ENCODE peak calls at places on chromosome X, in five cellular contexts. J, P, C, T and X are unnamed samples.

GRCh38 chrX:130829526-130830515 is 73.2 kb downstream of the ENOX2 start:
- DNase-seq in J (no peak), P (no peak), C (no peak), T (no peak), X (peak)

GRCh38 chrX:122943918-122944317 is 240.2 kb upstream of the GRIA3 start:
- DNase-seq in J (peak), P (no peak), C (no peak), T (no peak), X (no peak)

GRCh38 chrX:155048997-155049619 is 21.8 kb downstream of the CMC4 start:
- DNase-seq in J (peak), P (peak), C (peak), T (peak), X (peak)

GRCh38 chrX:26254436-26254835 is 38.5 kb downstream of the MAGEB5 start:
- DNase-seq in J (no peak), P (no peak), C (no peak), T (no peak), X (no peak)

GRCh38 chrX:150547511-150548115 is 20.8 kb upstream of the MTM1 start:
- DNase-seq in J (peak), P (peak), C (no peak), T (peak), X (peak)

GRCh38 chrX:115582871-115583729 is 22.1 kb downstream of the PLS3 start:
- DNase-seq in J (peak), P (peak), C (no peak), T (no peak), X (peak)

GRCh38 chrX:72351606-72352338 is 46.1 kb upstream of the CITED1 start:
- DNase-seq in J (no peak), P (no peak), C (no peak), T (no peak), X (no peak)

GRCh38 chrX:20686256-20686655 is 419.5 kb upstream of the RPS6KA3 start:
- DNase-seq in J (no peak), P (no peak), C (no peak), T (no peak), X (no peak)

GRCh38 chrX:132948648-132949260 is 9.7 kb downstream of the HS6ST2 start:
- DNase-seq in J (no peak), P (no peak), C (no peak), T (no peak), X (no peak)

GRCh38 chrX:57368158-57368557 is 81.7 kb downstream of the FAAH2 start:
- DNase-seq in J (no peak), P (no peak), C (no peak), T (no peak), X (no peak)

GRCh38 chrX:45683914-45684313 is 483.2 kb upstream of the DIPK2B start:
- DNase-seq in J (no peak), P (no peak), C (no peak), T (no peak), X (no peak)

GRCh38 chrX:45202171-45202570 is 1.5 kb upstream of the DIPK2B start:
- DNase-seq in J (no peak), P (no peak), C (no peak), T (no peak), X (no peak)

GRCh38 chrX:38868941-38869378 is 67.7 kb downstream of the MID1IP1 start:
- DNase-seq in J (peak), P (no peak), C (no peak), T (no peak), X (peak)

GRCh38 chrX:17744896-17745523 is 7.7 kb downstream of the SCML1 start:
- DNase-seq in J (no peak), P (no peak), C (no peak), T (no peak), X (no peak)

GRCh38 chrX:104166735-104167436 is 633 bp downstream of the FAM199X start:
- DNase-seq in J (peak), P (no peak), C (no peak), T (no peak), X (no peak)

GRCh38 chrX:312621-313331 is 5.8 kb downstream of the GTPBP6 start:
- DNase-seq in J (no peak), P (no peak), C (no peak), T (no peak), X (no peak)

GRCh38 chrX:65677954-65678469 is 10.6 kb downstream of the MSN start:
- DNase-seq in J (peak), P (no peak), C (no peak), T (no peak), X (no peak)

GRCh38 chrX:84893897-84894296 is 109.8 kb upstream of the APOOL start:
- DNase-seq in J (no peak), P (no peak), C (no peak), T (no peak), X (no peak)

GRCh38 chrX:24149346-24150050 is at the start of gene ZFX:
- DNase-seq in J (peak), P (peak), C (peak), T (peak), X (peak)

GRCh38 chrX:108033890-108034289 is 11.0 kb upstream of the VSIG1 start:
- DNase-seq in J (no peak), P (no peak), C (no peak), T (no peak), X (no peak)

GRCh38 chrX:47648376-47648775 is 2.0 kb downstream of the ELK1 start:
- DNase-seq in J (no peak), P (no peak), C (no peak), T (no peak), X (no peak)

GRCh38 chrX:110180176-110180927 is 137.5 kb downstream of the AMMECR1 start:
- DNase-seq in J (peak), P (no peak), C (no peak), T (no peak), X (no peak)

GRCh38 chrX:109751698-109752097 is 18.6 kb upstream of the ACSL4 start:
- DNase-seq in J (no peak), P (no peak), C (no peak), T (no peak), X (peak)

GRCh38 chrX:83495882-83496281 is 12.2 kb upstream of the POU3F4 start:
- DNase-seq in J (no peak), P (no peak), C (no peak), T (no peak), X (no peak)

GRCh38 chrX:83501540-83501939 is 6.5 kb upstream of the POU3F4 start:
- DNase-seq in J (no peak), P (peak), C (no peak), T (no peak), X (no peak)

DNA sequence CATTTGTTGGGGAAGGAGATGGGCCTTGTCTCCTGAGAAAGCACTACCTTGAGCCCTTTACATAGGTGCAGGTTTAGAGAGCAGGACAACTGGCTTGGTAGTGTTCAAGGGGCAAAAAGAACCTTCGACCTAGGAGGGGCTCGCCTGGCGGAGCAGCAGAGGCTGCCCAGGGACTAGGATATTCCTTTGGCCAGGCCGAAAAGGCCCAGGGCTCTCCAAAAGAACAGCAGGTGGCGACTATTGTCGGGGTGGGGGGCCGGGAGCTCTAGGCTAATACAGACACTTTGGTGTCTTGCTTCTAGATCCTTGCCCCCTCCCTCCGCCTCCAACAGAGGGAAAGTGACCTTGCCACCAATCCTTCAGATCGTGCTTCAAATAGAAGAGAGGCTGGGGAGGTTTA is 7.1 kb upstream of the POU3F4 start:
- DNase-seq in J (no peak), P (peak), C (no peak), T (no peak), X (no peak)
- H2BK12ac ChIP-seq in J (no peak), P (no peak), C (no peak), T (no peak), X (no peak)

GRCh38 chrX:134949271-134949670 is 41.5 kb upstream of the SMIM10 start:
- DNase-seq in J (peak), P (no peak), C (no peak), T (no peak), X (no peak)
- H2BK5ac ChIP-seq in J (no peak), P (no peak), C (no peak), T (no peak), X (no peak)

GRCh38 chrX:40908026-40908425 is 172.7 kb upstream of the MED14 start:
- DNase-seq in J (peak), P (no peak), C (no peak), T (no peak), X (no peak)
- H2AK5ac ChIP-seq in J (no peak), P (no peak), C (no peak), T (no peak), X (no peak)

GRCh38 chrX:97525981-97526380 is 642.3 kb downstream of the RPA4 start:
- DNase-seq in J (no peak), P (no peak), C (no peak), T (no peak), X (peak)
- H2BK12ac ChIP-seq in J (no peak), P (no peak), C (no peak), T (no peak), X (no peak)

GRCh38 chrX:10174051-10174450 is 17.3 kb downstream of the CLCN4 start:
- DNase-seq in J (no peak), P (no peak), C (no peak), T (no peak), X (no peak)

GRCh38 chrX:10177004-10177396 is 20.2 kb downstream of the CLCN4 start:
- DNase-seq in J (no peak), P (no peak), C (no peak), T (no peak), X (no peak)

GRCh38 chrX:10176121-10177003 is 19.6 kb downstream of the CLCN4 start:
- DNase-seq in J (peak), P (no peak), C (no peak), T (no peak), X (no peak)

GRCh38 chrX:10174810-10175209 is 18.0 kb downstream of the CLCN4 start:
- DNase-seq in J (peak), P (no peak), C (no peak), T (no peak), X (peak)

GRCh38 chrX:10175317-10175871 is 18.6 kb downstream of the CLCN4 start:
- DNase-seq in J (peak), P (no peak), C (no peak), T (no peak), X (peak)
- H2BK5ac ChIP-seq in J (no peak), P (no peak), C (no peak), T (no peak), X (peak)

GRCh38 chrX:70464051-70464450 is 19.4 kb downstream of the DLG3 start:
- DNase-seq in J (no peak), P (no peak), C (no peak), T (no peak), X (no peak)
- H2AK5ac ChIP-seq in J (no peak), P (no peak), C (no peak), T (no peak), X (no peak)

GRCh38 chrX:12581546-12581945 is 209.7 kb upstream of the PRPS2 start:
- DNase-seq in J (no peak), P (no peak), C (no peak), T (no peak), X (no peak)
- H2BK12ac ChIP-seq in J (no peak), P (no peak), C (no peak), T (no peak), X (no peak)

DNA sequence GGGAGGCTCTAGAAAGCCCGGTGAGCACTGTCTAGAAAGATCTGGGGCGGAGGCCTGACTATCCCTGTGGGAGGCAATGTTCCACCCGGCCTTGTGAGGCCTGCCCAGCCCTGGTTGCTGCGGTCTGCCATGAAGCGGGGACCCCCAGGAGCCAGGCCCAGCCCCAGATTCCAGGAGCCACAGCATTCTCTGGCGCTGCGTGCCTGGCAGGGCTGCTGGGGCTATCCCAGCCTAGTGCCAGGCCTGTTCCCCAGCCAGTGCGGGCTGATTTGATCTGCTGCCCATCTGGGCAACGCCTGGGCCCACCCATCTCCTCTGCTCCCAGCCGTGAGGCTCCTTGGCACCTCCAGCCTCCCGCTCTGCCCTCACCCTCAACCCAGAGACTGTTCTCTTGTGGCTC is 19.6 kb downstream of the ATP2B3 start:
- DNase-seq in J (no peak), P (no peak), C (no peak), T (no peak), X (no peak)
- H2BK5ac ChIP-seq in J (no peak), P (no peak), C (no peak), T (no peak), X (no peak)

DNA sequence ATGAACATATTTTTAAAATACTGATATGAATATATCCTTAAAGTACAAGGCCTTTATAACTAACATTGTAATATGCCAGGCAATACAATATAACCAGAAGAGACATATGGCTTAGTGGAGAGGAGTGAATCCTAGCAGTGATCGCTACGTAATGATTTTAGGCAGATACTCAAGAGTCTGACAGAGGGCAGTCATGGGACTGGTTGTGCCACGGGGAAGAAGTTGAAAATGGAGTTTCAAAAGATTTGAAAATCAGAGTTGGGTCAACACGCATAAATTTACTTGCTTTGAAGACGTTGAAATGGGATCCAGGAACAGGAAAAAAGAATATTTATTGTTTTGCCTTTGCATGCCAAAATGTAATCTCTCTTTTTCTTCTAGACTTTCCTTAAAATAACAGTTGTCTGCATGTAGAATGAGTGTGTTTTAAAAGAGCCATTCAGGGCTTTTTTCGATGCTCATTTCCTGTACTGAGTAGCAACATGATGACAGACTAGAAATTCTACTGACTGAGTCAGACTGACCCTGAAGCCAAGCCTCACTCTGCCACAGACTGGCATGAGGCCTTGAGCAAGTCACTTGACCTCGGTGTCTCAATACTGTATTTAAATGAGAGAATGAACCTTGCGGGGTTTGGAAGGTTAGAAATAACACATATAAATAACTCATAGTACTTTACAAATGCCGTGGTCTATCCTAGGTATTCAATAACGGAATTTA is 8.1 kb upstream of the SMS start:
- DNase-seq in J (peak), P (no peak), C (no peak), T (no peak), X (peak)
- H2AK5ac ChIP-seq in J (no peak), P (no peak), C (no peak), T (no peak), X (no peak)

GRCh38 chrX:98795636-98796035 is 1614.4 kb downstream of the PCDH19 start:
- DNase-seq in J (no peak), P (no peak), C (no peak), T (no peak), X (no peak)
- H2BK12ac ChIP-seq in J (no peak), P (no peak), C (no peak), T (no peak), X (no peak)